ENCODE peak calls at places on chromosomes 2 and 18, in nine cellular contexts. One of them, this sample, is unnamed.

GRCh38 chr2:45683292-45683691 is 31.8 kb downstream of the PRKCE start:
- DNase-seq in fibroblast of mammary gland: no peak
- DNase-seq in psoas muscle: no peak
- DNase-seq in naive thymus-derived CD4-positive, alpha-beta T cell: no peak
- DNase-seq in choroid plexus epithelial cell: no peak
- DNase-seq in IMR-90: no peak
- DNase-seq in PC-3: no peak
- DNase-seq in kidney: no peak
- DNase-seq in pancreas: no peak
- DNase-seq in this sample: no peak

GRCh38 chr2:51039581-51039980 is 7.6 kb upstream of the NRXN1 start:
- DNase-seq in choroid plexus epithelial cell: no peak
- DNase-seq in pancreas: no peak
- DNase-seq in psoas muscle: no peak
- DNase-seq in IMR-90: no peak
- DNase-seq in PC-3: no peak
- DNase-seq in naive thymus-derived CD4-positive, alpha-beta T cell: no peak
- DNase-seq in fibroblast of mammary gland: no peak
- DNase-seq in kidney: no peak
- DNase-seq in this sample: no peak

GRCh38 chr2:216683846-216684245 is 11.5 kb downstream of the IGFBP5 start:
- DNase-seq in pancreas: no peak
- DNase-seq in fibroblast of mammary gland: peak; percentile 98
- DNase-seq in kidney: no peak
- DNase-seq in psoas muscle: peak; percentile 87
- DNase-seq in choroid plexus epithelial cell: peak; percentile 99
- DNase-seq in PC-3: no peak
- DNase-seq in naive thymus-derived CD4-positive, alpha-beta T cell: no peak
- DNase-seq in IMR-90: peak; percentile 94
- DNase-seq in this sample: no peak

GRCh38 chr2:212536385-212537310 is 2.0 kb downstream of the ERBB4 start:
- DNase-seq in psoas muscle: peak; percentile 36
- DNase-seq in IMR-90: no peak
- DNase-seq in choroid plexus epithelial cell: no peak
- DNase-seq in naive thymus-derived CD4-positive, alpha-beta T cell: no peak
- DNase-seq in kidney: peak; percentile 41
- DNase-seq in pancreas: peak; percentile 5
- DNase-seq in PC-3: no peak
- DNase-seq in fibroblast of mammary gland: no peak
- DNase-seq in this sample: peak; percentile 15

GRCh38 chr18:60794802-60795201 is 422.2 kb upstream of the MC4R start:
- DNase-seq in PC-3: no peak
- DNase-seq in psoas muscle: no peak
- DNase-seq in naive thymus-derived CD4-positive, alpha-beta T cell: no peak
- DNase-seq in fibroblast of mammary gland: no peak
- DNase-seq in pancreas: no peak
- DNase-seq in IMR-90: no peak
- DNase-seq in choroid plexus epithelial cell: no peak
- DNase-seq in kidney: peak; percentile 29
- DNase-seq in this sample: no peak

GRCh38 chr2:149666809-149667208 is 79.2 kb upstream of the MMADHC start:
- DNase-seq in PC-3: no peak
- DNase-seq in kidney: no peak
- DNase-seq in fibroblast of mammary gland: no peak
- DNase-seq in IMR-90: no peak
- DNase-seq in pancreas: no peak
- DNase-seq in psoas muscle: no peak
- DNase-seq in naive thymus-derived CD4-positive, alpha-beta T cell: no peak
- DNase-seq in choroid plexus epithelial cell: no peak
- DNase-seq in this sample: no peak

GRCh38 chr2:62968668-62969067 is 82.0 kb upstream of the OTX1 start:
- DNase-seq in PC-3: no peak
- DNase-seq in fibroblast of mammary gland: no peak
- DNase-seq in naive thymus-derived CD4-positive, alpha-beta T cell: no peak
- DNase-seq in kidney: no peak
- DNase-seq in choroid plexus epithelial cell: no peak
- DNase-seq in psoas muscle: no peak
- DNase-seq in pancreas: no peak
- DNase-seq in IMR-90: no peak
- DNase-seq in this sample: no peak

GRCh38 chr2:128545829-128546228 is 227.2 kb upstream of the HS6ST1 start:
- DNase-seq in choroid plexus epithelial cell: no peak
- DNase-seq in psoas muscle: no peak
- DNase-seq in PC-3: no peak
- DNase-seq in fibroblast of mammary gland: no peak
- DNase-seq in kidney: no peak
- DNase-seq in IMR-90: no peak
- DNase-seq in naive thymus-derived CD4-positive, alpha-beta T cell: no peak
- DNase-seq in pancreas: no peak
- DNase-seq in this sample: no peak

GRCh38 chr2:233000886-233001750 is 11.9 kb downstream of the NGEF start:
- DNase-seq in PC-3: no peak
- DNase-seq in naive thymus-derived CD4-positive, alpha-beta T cell: no peak
- DNase-seq in IMR-90: no peak
- DNase-seq in pancreas: no peak
- DNase-seq in psoas muscle: no peak
- DNase-seq in kidney: no peak
- DNase-seq in fibroblast of mammary gland: no peak
- DNase-seq in choroid plexus epithelial cell: no peak
- DNase-seq in this sample: no peak

GRCh38 chr2:120346034-120346666 is at the start of gene INHBB:
- DNase-seq in choroid plexus epithelial cell: no peak
- DNase-seq in kidney: peak; percentile 77
- DNase-seq in PC-3: peak; percentile 32
- DNase-seq in IMR-90: no peak
- DNase-seq in pancreas: no peak
- DNase-seq in fibroblast of mammary gland: no peak
- DNase-seq in psoas muscle: peak; percentile 64
- DNase-seq in naive thymus-derived CD4-positive, alpha-beta T cell: no peak
- DNase-seq in this sample: no peak

GRCh38 chr2:238644095-238645081 is 203.5 kb upstream of the TWIST2 start:
- DNase-seq in choroid plexus epithelial cell: peak; percentile 66
- DNase-seq in IMR-90: peak; percentile 86
- DNase-seq in pancreas: no peak
- DNase-seq in fibroblast of mammary gland: peak; percentile 98
- DNase-seq in psoas muscle: no peak
- DNase-seq in PC-3: peak; percentile 77
- DNase-seq in naive thymus-derived CD4-positive, alpha-beta T cell: no peak
- DNase-seq in kidney: no peak
- DNase-seq in this sample: no peak

GRCh38 chr2:39379643-39380524 is 57.2 kb downstream of the MAP4K3 start:
- DNase-seq in kidney: no peak
- DNase-seq in fibroblast of mammary gland: peak; percentile 82
- DNase-seq in naive thymus-derived CD4-positive, alpha-beta T cell: peak; percentile 14
- DNase-seq in pancreas: no peak
- DNase-seq in PC-3: peak; percentile 67
- DNase-seq in psoas muscle: no peak
- DNase-seq in IMR-90: peak; percentile 68
- DNase-seq in choroid plexus epithelial cell: peak; percentile 87
- DNase-seq in this sample: peak; percentile 15

GRCh38 chr18:34609991-34610658 is 100.0 kb upstream of the DTNA start:
- DNase-seq in pancreas: no peak
- DNase-seq in naive thymus-derived CD4-positive, alpha-beta T cell: no peak
- DNase-seq in choroid plexus epithelial cell: no peak
- DNase-seq in psoas muscle: no peak
- DNase-seq in PC-3: no peak
- DNase-seq in kidney: no peak
- DNase-seq in fibroblast of mammary gland: no peak
- DNase-seq in IMR-90: no peak
- DNase-seq in this sample: no peak

GRCh38 chr18:31783059-31783458 is 22.4 kb upstream of the SLC25A52 start:
- DNase-seq in choroid plexus epithelial cell: no peak
- DNase-seq in fibroblast of mammary gland: no peak
- DNase-seq in pancreas: no peak
- DNase-seq in naive thymus-derived CD4-positive, alpha-beta T cell: no peak
- DNase-seq in PC-3: no peak
- DNase-seq in IMR-90: no peak
- DNase-seq in kidney: no peak
- DNase-seq in psoas muscle: no peak
- DNase-seq in this sample: no peak

GRCh38 chr2:58553937-58554336 is 312.8 kb upstream of the FANCL start:
- DNase-seq in kidney: no peak
- DNase-seq in fibroblast of mammary gland: peak; percentile 5
- DNase-seq in PC-3: peak; percentile 51
- DNase-seq in pancreas: no peak
- DNase-seq in choroid plexus epithelial cell: peak; percentile 30
- DNase-seq in psoas muscle: no peak
- DNase-seq in IMR-90: no peak
- DNase-seq in naive thymus-derived CD4-positive, alpha-beta T cell: no peak
- DNase-seq in this sample: no peak

GRCh38 chr2:70919672-70920366 is 15.9 kb upstream of the ATP6V1B1 start:
- DNase-seq in choroid plexus epithelial cell: peak; percentile 81
- DNase-seq in PC-3: peak; percentile 93
- DNase-seq in kidney: no peak
- DNase-seq in psoas muscle: peak; percentile 84
- DNase-seq in pancreas: peak; percentile 79
- DNase-seq in naive thymus-derived CD4-positive, alpha-beta T cell: peak; percentile 61
- DNase-seq in IMR-90: peak; percentile 64
- DNase-seq in fibroblast of mammary gland: peak; percentile 72
- DNase-seq in this sample: peak; percentile 33

GRCh38 chr2:151315381-151315903 is 26.0 kb upstream of the NMI start:
- DNase-seq in pancreas: no peak
- DNase-seq in kidney: no peak
- DNase-seq in fibroblast of mammary gland: peak; percentile 66
- DNase-seq in choroid plexus epithelial cell: no peak
- DNase-seq in psoas muscle: peak; percentile 69
- DNase-seq in naive thymus-derived CD4-positive, alpha-beta T cell: no peak
- DNase-seq in IMR-90: peak; percentile 22
- DNase-seq in PC-3: no peak
- DNase-seq in this sample: no peak
- H3K4me3 ChIP-seq in pancreas: no peak overlapping the region
- H3K4me3 ChIP-seq in kidney: no peak overlapping the region
- H3K4me3 ChIP-seq in fibroblast of mammary gland: no peak overlapping the region
- H3K4me3 ChIP-seq in choroid plexus epithelial cell: no peak overlapping the region
- H3K4me3 ChIP-seq in psoas muscle: no peak overlapping the region
- H3K4me3 ChIP-seq in naive thymus-derived CD4-positive, alpha-beta T cell: no peak overlapping the region
- H3K4me3 ChIP-seq in IMR-90: no peak overlapping the region
- H3K4me3 ChIP-seq in PC-3: no peak overlapping the region
- H3K4me3 ChIP-seq in this sample: no peak overlapping the region

GRCh38 chr18:12309683-12310198 is 1.7 kb downstream of the TUBB6 start:
- DNase-seq in pancreas: no peak
- DNase-seq in naive thymus-derived CD4-positive, alpha-beta T cell: no peak
- DNase-seq in kidney: no peak
- DNase-seq in PC-3: no peak
- DNase-seq in psoas muscle: no peak
- DNase-seq in IMR-90: no peak
- DNase-seq in fibroblast of mammary gland: peak; percentile 42
- DNase-seq in choroid plexus epithelial cell: peak; percentile 23
- DNase-seq in this sample: no peak
- H3K4me3 ChIP-seq in pancreas: no peak overlapping the region
- H3K4me3 ChIP-seq in naive thymus-derived CD4-positive, alpha-beta T cell: no peak overlapping the region
- H3K4me3 ChIP-seq in kidney: peak overlapping the region; percentile 37
- H3K4me3 ChIP-seq in PC-3: peak overlapping the region; percentile 71
- H3K4me3 ChIP-seq in psoas muscle: peak overlapping the region; percentile 73
- H3K4me3 ChIP-seq in IMR-90: peak overlapping the region; percentile 96
- H3K4me3 ChIP-seq in fibroblast of mammary gland: peak overlapping the region; percentile 88
- H3K4me3 ChIP-seq in choroid plexus epithelial cell: peak overlapping the region; percentile 81
- H3K4me3 ChIP-seq in this sample: no peak overlapping the region

GRCh38 chr2:37619230-37619956 is 52.0 kb downstream of the CDC42EP3 start:
- DNase-seq in kidney: no peak
- DNase-seq in pancreas: no peak
- DNase-seq in naive thymus-derived CD4-positive, alpha-beta T cell: no peak
- DNase-seq in fibroblast of mammary gland: no peak
- DNase-seq in PC-3: no peak
- DNase-seq in IMR-90: no peak
- DNase-seq in psoas muscle: no peak
- DNase-seq in choroid plexus epithelial cell: no peak
- DNase-seq in this sample: no peak
- H3K4me3 ChIP-seq in kidney: no peak overlapping the region
- H3K4me3 ChIP-seq in pancreas: no peak overlapping the region
- H3K4me3 ChIP-seq in naive thymus-derived CD4-positive, alpha-beta T cell: no peak overlapping the region
- H3K4me3 ChIP-seq in fibroblast of mammary gland: no peak overlapping the region
- H3K4me3 ChIP-seq in PC-3: no peak overlapping the region
- H3K4me3 ChIP-seq in IMR-90: no peak overlapping the region
- H3K4me3 ChIP-seq in psoas muscle: no peak overlapping the region
- H3K4me3 ChIP-seq in choroid plexus epithelial cell: no peak overlapping the region
- H3K4me3 ChIP-seq in this sample: peak overlapping the region; percentile 40

DNA sequence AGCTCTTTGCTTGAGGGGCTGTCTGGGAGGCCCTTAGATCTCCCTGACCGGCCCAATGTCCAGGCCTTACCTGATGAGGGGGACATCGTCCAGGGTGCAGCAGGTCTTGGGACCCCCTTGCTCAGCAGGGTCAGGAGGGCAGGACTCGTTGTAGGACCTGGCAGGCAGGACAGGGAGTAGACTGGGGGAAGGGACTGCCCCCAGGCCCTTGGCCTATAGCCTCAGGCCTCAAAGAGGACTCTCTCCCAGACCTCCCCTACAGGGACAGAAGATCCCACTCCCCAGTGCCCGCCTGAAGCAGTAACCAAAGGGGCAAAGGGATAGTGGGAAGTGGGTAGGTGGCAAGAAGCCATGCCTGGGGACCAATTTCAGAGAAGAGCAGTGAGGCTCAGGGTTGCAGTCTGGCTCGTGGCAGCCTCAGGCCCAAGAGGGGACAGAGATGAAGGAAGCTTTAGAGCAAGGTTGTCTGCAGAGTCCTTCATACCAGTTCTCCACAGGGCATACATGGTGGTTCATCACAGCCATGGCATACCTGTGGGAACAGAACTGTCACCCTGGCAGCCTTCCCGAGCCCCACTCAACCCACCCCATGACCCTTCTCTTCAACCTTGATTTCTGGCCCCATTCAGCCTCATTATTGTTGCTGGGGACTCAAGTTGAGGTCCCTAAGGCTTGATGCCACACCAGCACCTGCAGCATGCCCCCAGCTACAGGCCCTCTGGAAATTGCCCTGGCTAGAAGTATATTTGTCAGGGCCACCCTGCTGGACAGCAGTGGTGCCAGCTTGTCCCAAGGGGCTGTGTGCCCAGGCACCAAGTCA is 1.3 kb downstream of the TMEM150A start:
- DNase-seq in IMR-90: no peak
- DNase-seq in pancreas: no peak
- DNase-seq in PC-3: no peak
- DNase-seq in kidney: peak; percentile 55
- DNase-seq in fibroblast of mammary gland: no peak
- DNase-seq in naive thymus-derived CD4-positive, alpha-beta T cell: no peak
- DNase-seq in psoas muscle: peak; percentile 45
- DNase-seq in choroid plexus epithelial cell: no peak
- DNase-seq in this sample: no peak
- H3K4me3 ChIP-seq in IMR-90: peak overlapping the region; percentile 99
- H3K4me3 ChIP-seq in pancreas: peak overlapping the region; percentile 80
- H3K4me3 ChIP-seq in PC-3: peak overlapping the region; percentile 79
- H3K4me3 ChIP-seq in kidney: peak overlapping the region; percentile 98
- H3K4me3 ChIP-seq in fibroblast of mammary gland: peak overlapping the region; percentile 92
- H3K4me3 ChIP-seq in naive thymus-derived CD4-positive, alpha-beta T cell: no peak overlapping the region
- H3K4me3 ChIP-seq in psoas muscle: peak overlapping the region; percentile 74
- H3K4me3 ChIP-seq in choroid plexus epithelial cell: peak overlapping the region; percentile 96
- H3K4me3 ChIP-seq in this sample: no peak overlapping the region